ENCODE peak calls at places on chromosomes 11 and 22, in nine cellular contexts. One of them, this sample, is unnamed.

GRCh38 chr11:125902315-125902926 is 585 bp downstream of the PUS3 start:
- DNase-seq in A549: no peak
- DNase-seq in coronary artery: no peak
- DNase-seq in naive thymus-derived CD4-positive, alpha-beta T cell: no peak
- DNase-seq in heart left ventricle: no peak
- DNase-seq in thoracic aorta: no peak
- DNase-seq in AG04450: no peak
- DNase-seq in left lung: no peak
- DNase-seq in GM23248: no peak
- DNase-seq in this sample: peak; percentile 19

GRCh38 chr11:64974124-64974523 is 2.2 kb upstream of the MAJIN start:
- DNase-seq in AG04450: no peak
- DNase-seq in left lung: no peak
- DNase-seq in heart left ventricle: no peak
- DNase-seq in coronary artery: no peak
- DNase-seq in A549: no peak
- DNase-seq in naive thymus-derived CD4-positive, alpha-beta T cell: no peak
- DNase-seq in GM23248: no peak
- DNase-seq in thoracic aorta: no peak
- DNase-seq in this sample: no peak

GRCh38 chr11:120284272-120284671 is 40.8 kb upstream of the TLCD5 start:
- DNase-seq in left lung: peak; percentile 46
- DNase-seq in coronary artery: no peak
- DNase-seq in naive thymus-derived CD4-positive, alpha-beta T cell: no peak
- DNase-seq in heart left ventricle: no peak
- DNase-seq in AG04450: no peak
- DNase-seq in A549: no peak
- DNase-seq in GM23248: no peak
- DNase-seq in thoracic aorta: no peak
- DNase-seq in this sample: no peak

GRCh38 chr22:31291716-31292644 is at the start of gene PIK3IP1:
- DNase-seq in left lung: peak; percentile 93
- DNase-seq in AG04450: peak; percentile 70
- DNase-seq in A549: peak; percentile 79
- DNase-seq in naive thymus-derived CD4-positive, alpha-beta T cell: peak; percentile 87
- DNase-seq in GM23248: peak; percentile 91
- DNase-seq in thoracic aorta: peak; percentile 58
- DNase-seq in heart left ventricle: peak; percentile 92
- DNase-seq in coronary artery: peak; percentile 90
- DNase-seq in this sample: peak; percentile 73

GRCh38 chr11:24963879-24964278 is 467.0 kb downstream of the LUZP2 start:
- DNase-seq in heart left ventricle: no peak
- DNase-seq in naive thymus-derived CD4-positive, alpha-beta T cell: no peak
- DNase-seq in GM23248: no peak
- DNase-seq in thoracic aorta: no peak
- DNase-seq in coronary artery: no peak
- DNase-seq in left lung: no peak
- DNase-seq in A549: no peak
- DNase-seq in AG04450: no peak
- DNase-seq in this sample: peak; percentile 4

GRCh38 chr11:128342511-128343133 is 244.7 kb downstream of the ETS1 start:
- DNase-seq in GM23248: peak; percentile 88
- DNase-seq in coronary artery: no peak
- DNase-seq in left lung: peak; percentile 74
- DNase-seq in AG04450: no peak
- DNase-seq in A549: peak; percentile 27
- DNase-seq in heart left ventricle: peak; percentile 67
- DNase-seq in thoracic aorta: no peak
- DNase-seq in naive thymus-derived CD4-positive, alpha-beta T cell: no peak
- DNase-seq in this sample: peak; percentile 96

GRCh38 chr11:64222651-64223000 is 3.4 kb downstream of the TRPT1 start:
- DNase-seq in GM23248: peak; percentile 37
- DNase-seq in AG04450: no peak
- DNase-seq in heart left ventricle: no peak
- DNase-seq in naive thymus-derived CD4-positive, alpha-beta T cell: no peak
- DNase-seq in left lung: no peak
- DNase-seq in A549: no peak
- DNase-seq in thoracic aorta: no peak
- DNase-seq in coronary artery: no peak
- DNase-seq in this sample: no peak

GRCh38 chr22:19718255-19719054 is 4.2 kb downstream of the SEPTIN5 start:
- DNase-seq in A549: no peak
- DNase-seq in naive thymus-derived CD4-positive, alpha-beta T cell: no peak
- DNase-seq in coronary artery: no peak
- DNase-seq in left lung: no peak
- DNase-seq in heart left ventricle: no peak
- DNase-seq in AG04450: no peak
- DNase-seq in thoracic aorta: no peak
- DNase-seq in GM23248: peak; percentile 37
- DNase-seq in this sample: no peak

GRCh38 chr22:35219012-35219411 is 38.3 kb upstream of the HMGXB4 start:
- DNase-seq in AG04450: peak; percentile 7
- DNase-seq in naive thymus-derived CD4-positive, alpha-beta T cell: no peak
- DNase-seq in A549: peak; percentile 17
- DNase-seq in left lung: no peak
- DNase-seq in heart left ventricle: no peak
- DNase-seq in GM23248: peak; percentile 75
- DNase-seq in thoracic aorta: no peak
- DNase-seq in coronary artery: no peak
- DNase-seq in this sample: peak; percentile 52

GRCh38 chr11:45208135-45208534 is 61.7 kb downstream of the PRDM11 start:
- DNase-seq in thoracic aorta: no peak
- DNase-seq in AG04450: no peak
- DNase-seq in heart left ventricle: no peak
- DNase-seq in GM23248: no peak
- DNase-seq in naive thymus-derived CD4-positive, alpha-beta T cell: no peak
- DNase-seq in A549: no peak
- DNase-seq in left lung: no peak
- DNase-seq in coronary artery: no peak
- DNase-seq in this sample: no peak

GRCh38 chr11:133824593-133824992 is 20.7 kb downstream of the SPATA19 start:
- DNase-seq in coronary artery: peak; percentile 8
- DNase-seq in AG04450: no peak
- DNase-seq in GM23248: no peak
- DNase-seq in heart left ventricle: no peak
- DNase-seq in left lung: no peak
- DNase-seq in thoracic aorta: no peak
- DNase-seq in A549: no peak
- DNase-seq in naive thymus-derived CD4-positive, alpha-beta T cell: no peak
- DNase-seq in this sample: no peak

GRCh38 chr22:47091241-47091691 is 328.8 kb downstream of the TBC1D22A start:
- DNase-seq in coronary artery: no peak
- DNase-seq in naive thymus-derived CD4-positive, alpha-beta T cell: peak; percentile 31
- DNase-seq in left lung: no peak
- DNase-seq in heart left ventricle: no peak
- DNase-seq in A549: no peak
- DNase-seq in AG04450: no peak
- DNase-seq in GM23248: peak; percentile 29
- DNase-seq in thoracic aorta: no peak
- DNase-seq in this sample: no peak

GRCh38 chr22:29231971-29232959 is 26.6 kb downstream of the EMID1 start:
- DNase-seq in AG04450: no peak
- DNase-seq in coronary artery: peak; percentile 74
- DNase-seq in heart left ventricle: peak; percentile 49
- DNase-seq in A549: no peak
- DNase-seq in left lung: no peak
- DNase-seq in naive thymus-derived CD4-positive, alpha-beta T cell: no peak
- DNase-seq in thoracic aorta: no peak
- DNase-seq in GM23248: no peak
- DNase-seq in this sample: no peak

GRCh38 chr22:46040471-46041465 is 63.8 kb upstream of the WNT7B start:
- DNase-seq in AG04450: no peak
- DNase-seq in GM23248: no peak
- DNase-seq in left lung: peak; percentile 26
- DNase-seq in thoracic aorta: no peak
- DNase-seq in naive thymus-derived CD4-positive, alpha-beta T cell: no peak
- DNase-seq in A549: no peak
- DNase-seq in coronary artery: peak; percentile 69
- DNase-seq in heart left ventricle: no peak
- DNase-seq in this sample: no peak
- H3K27ac ChIP-seq in AG04450: no peak overlapping the region
- H3K27ac ChIP-seq in GM23248: no peak overlapping the region
- H3K27ac ChIP-seq in left lung: no peak overlapping the region
- H3K27ac ChIP-seq in thoracic aorta: peak overlapping the region; percentile 33
- H3K27ac ChIP-seq in naive thymus-derived CD4-positive, alpha-beta T cell: no peak overlapping the region
- H3K27ac ChIP-seq in A549: no peak overlapping the region
- H3K27ac ChIP-seq in coronary artery: peak overlapping the region; percentile 33
- H3K27ac ChIP-seq in heart left ventricle: peak overlapping the region; percentile 93
- H3K27ac ChIP-seq in this sample: peak overlapping the region; percentile 11

DNA sequence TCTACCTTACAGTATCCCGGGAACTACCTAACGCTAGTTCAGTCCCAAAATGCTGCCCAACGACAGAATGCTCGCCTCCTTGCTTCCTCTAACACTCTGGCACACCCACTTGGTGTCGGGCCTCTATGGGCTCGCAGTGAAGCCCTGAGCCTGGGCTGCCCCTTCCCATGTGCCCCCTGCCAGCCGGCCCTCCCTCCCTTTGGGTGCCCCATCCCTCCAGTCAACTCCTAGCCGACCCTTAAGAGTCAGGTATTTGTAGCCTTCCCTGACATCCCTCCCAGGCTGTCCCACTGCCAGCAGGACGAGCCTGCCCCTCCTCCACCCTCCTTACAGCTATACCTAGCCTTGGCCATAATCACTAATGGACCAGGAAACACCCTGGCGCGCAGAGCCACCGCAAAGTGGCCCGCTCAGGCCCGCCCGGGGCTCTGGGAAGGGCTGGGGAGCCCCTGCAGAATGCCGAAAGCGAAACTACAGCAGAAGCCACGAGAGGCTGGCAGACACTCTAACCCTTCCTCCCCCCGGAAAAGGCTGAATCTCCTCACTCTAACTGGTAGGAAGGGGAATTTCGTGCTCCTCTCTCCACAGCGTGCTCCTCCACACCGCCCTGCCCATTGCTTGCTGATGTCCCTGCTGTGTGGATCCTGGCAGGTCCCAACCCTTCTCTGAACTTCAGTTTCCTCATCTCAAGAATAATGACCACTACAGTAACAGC is 8.2 kb downstream of the CBX7 start:
- DNase-seq in GM23248: peak; percentile 73
- DNase-seq in A549: no peak
- DNase-seq in AG04450: no peak
- DNase-seq in naive thymus-derived CD4-positive, alpha-beta T cell: peak; percentile 46
- DNase-seq in coronary artery: no peak
- DNase-seq in heart left ventricle: peak; percentile 52
- DNase-seq in left lung: peak; percentile 53
- DNase-seq in thoracic aorta: no peak
- DNase-seq in this sample: peak; percentile 17
- H3K27ac ChIP-seq in GM23248: no peak overlapping the region
- H3K27ac ChIP-seq in A549: no peak overlapping the region
- H3K27ac ChIP-seq in AG04450: no peak overlapping the region
- H3K27ac ChIP-seq in naive thymus-derived CD4-positive, alpha-beta T cell: peak overlapping the region; percentile 97
- H3K27ac ChIP-seq in coronary artery: peak overlapping the region; percentile 94
- H3K27ac ChIP-seq in heart left ventricle: peak overlapping the region; percentile 98
- H3K27ac ChIP-seq in left lung: peak overlapping the region; percentile 87
- H3K27ac ChIP-seq in thoracic aorta: peak overlapping the region; percentile 2
- H3K27ac ChIP-seq in this sample: no peak overlapping the region

DNA sequence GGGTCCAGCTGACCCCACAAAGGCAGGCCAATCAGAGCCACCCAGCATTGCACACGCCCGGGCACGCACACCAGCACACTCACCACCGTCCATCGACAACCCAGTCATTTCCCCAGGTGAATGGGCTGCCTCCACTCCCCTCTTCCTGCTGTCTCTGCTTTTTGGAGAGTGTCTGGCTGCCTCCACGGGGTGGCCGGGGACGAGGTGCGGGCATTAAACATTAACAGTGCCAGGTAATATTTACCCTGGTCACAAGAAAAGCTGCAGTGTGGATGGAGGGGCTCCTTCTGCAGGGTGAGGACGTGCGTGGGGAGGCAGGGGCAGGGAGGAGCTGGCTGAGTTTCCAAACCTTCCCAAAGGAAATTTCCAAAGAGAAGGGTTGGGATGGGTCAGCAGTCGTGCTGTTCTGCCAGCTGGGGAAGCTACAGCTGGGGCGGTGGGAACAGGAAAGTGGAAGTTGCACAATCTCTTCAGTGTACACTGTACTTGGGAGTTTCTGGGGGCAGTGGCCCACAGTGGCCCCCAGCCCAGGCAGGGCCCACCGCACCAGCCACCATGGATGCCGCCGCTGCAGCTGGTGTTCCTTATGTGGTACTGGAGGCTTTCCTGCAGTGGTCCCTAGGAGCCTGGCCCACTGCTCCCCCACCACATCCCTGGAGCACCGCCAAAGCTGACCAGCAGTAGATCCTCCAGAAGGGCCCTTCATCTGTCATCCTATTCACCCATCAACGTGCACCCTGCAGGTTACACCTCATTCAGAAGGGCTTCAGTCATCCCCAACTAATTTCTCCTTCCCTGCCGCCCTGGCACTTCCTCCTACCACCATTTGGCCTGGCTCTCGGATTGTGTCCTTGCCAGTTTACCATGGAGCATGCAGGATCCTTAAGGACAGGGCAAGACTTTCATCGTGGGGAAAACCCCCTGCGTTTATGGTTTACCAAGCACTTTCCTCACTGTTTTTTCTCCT is at the start of gene FXYD2:
- DNase-seq in left lung: peak; percentile 56
- DNase-seq in coronary artery: peak; percentile 74
- DNase-seq in A549: no peak
- DNase-seq in GM23248: no peak
- DNase-seq in AG04450: no peak
- DNase-seq in heart left ventricle: peak; percentile 66
- DNase-seq in naive thymus-derived CD4-positive, alpha-beta T cell: no peak
- DNase-seq in thoracic aorta: no peak
- DNase-seq in this sample: no peak
- H3K27ac ChIP-seq in left lung: peak within 1 kb of the TSS; percentile 68
- H3K27ac ChIP-seq in coronary artery: peak within 1 kb of the TSS; percentile 87
- H3K27ac ChIP-seq in A549: peak within 1 kb of the TSS; percentile 65
- H3K27ac ChIP-seq in GM23248: no peak within 1 kb of the TSS
- H3K27ac ChIP-seq in AG04450: no peak within 1 kb of the TSS
- H3K27ac ChIP-seq in heart left ventricle: peak within 1 kb of the TSS; percentile 89
- H3K27ac ChIP-seq in naive thymus-derived CD4-positive, alpha-beta T cell: peak within 1 kb of the TSS; percentile 41
- H3K27ac ChIP-seq in thoracic aorta: no peak within 1 kb of the TSS
- H3K27ac ChIP-seq in this sample: no peak within 1 kb of the TSS

DNA sequence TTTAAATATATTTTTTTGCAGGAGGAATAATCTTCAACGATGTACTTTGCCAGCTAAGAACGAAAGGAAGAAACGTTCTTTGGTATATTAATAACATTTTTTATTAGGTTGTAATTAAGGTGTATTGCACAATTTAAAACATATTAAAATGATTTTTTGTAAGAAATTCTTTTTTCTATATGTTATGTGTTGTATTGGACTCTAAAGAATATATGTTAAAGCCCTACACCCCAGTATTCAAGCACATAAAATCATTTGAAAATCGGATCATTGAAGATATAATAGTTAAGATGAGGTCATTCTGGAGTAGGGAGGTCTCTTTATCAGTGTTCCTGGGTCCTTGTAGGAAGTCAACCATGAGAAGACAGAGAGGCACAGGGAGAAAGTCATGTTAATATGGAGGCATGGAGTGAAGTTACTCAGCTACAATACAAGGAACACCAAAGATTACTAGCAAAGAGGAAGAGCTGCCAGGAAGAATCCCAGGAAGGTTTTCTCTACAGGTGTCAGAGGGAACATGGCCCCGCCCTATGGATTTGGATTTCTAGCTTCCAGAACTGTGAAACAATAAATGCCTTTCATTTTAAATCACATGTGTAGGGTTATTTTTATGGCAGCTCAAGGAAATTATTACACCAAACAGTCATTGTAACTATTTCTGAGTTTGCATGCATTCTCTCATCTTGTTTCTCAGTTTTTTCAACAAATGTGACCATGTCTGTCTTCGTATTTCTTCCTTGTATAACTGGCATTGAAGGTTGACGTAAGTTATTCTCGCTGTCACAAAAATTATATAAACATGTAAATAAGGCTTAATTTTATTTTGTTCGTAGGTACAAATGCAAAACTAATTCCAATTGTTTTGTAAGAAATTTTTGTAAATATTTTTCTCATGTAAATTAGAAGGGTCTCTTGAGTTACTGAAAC is 75.4 kb upstream of the VPREB1 start:
- DNase-seq in coronary artery: no peak
- DNase-seq in naive thymus-derived CD4-positive, alpha-beta T cell: no peak
- DNase-seq in left lung: no peak
- DNase-seq in GM23248: no peak
- DNase-seq in thoracic aorta: no peak
- DNase-seq in heart left ventricle: no peak
- DNase-seq in A549: no peak
- DNase-seq in AG04450: no peak
- DNase-seq in this sample: no peak
- H3K27ac ChIP-seq in coronary artery: no peak overlapping the region
- H3K27ac ChIP-seq in naive thymus-derived CD4-positive, alpha-beta T cell: no peak overlapping the region
- H3K27ac ChIP-seq in left lung: no peak overlapping the region
- H3K27ac ChIP-seq in GM23248: no peak overlapping the region
- H3K27ac ChIP-seq in thoracic aorta: no peak overlapping the region
- H3K27ac ChIP-seq in heart left ventricle: no peak overlapping the region
- H3K27ac ChIP-seq in A549: no peak overlapping the region
- H3K27ac ChIP-seq in AG04450: no peak overlapping the region
- H3K27ac ChIP-seq in this sample: no peak overlapping the region

This sample was measured in PC-3.